ENCODE peak calls at places on chromosomes 1 and 21, in eight cellular contexts. W, B, M, T, S, Y, A and X are unnamed samples.

GRCh38 chr1:88683516-88683847 is 591 bp upstream of the PKN2 start:
- DNase-seq in W (peak), B (no peak), M (peak), T (peak), S (peak), Y (peak), A (peak), X (no peak)

GRCh38 chr1:222732216-222733159 is 4.5 kb upstream of the FAM177B start:
- DNase-seq in W (no peak), B (no peak), M (no peak), T (no peak), S (no peak), Y (no peak), A (no peak), X (no peak)

GRCh38 chr1:12424150-12424549 is 193.9 kb downstream of the DHRS3 start:
- DNase-seq in W (no peak), B (peak), M (no peak), T (peak), S (peak), Y (no peak), A (no peak), X (no peak)

GRCh38 chr21:44051462-44051941 is 39.4 kb downstream of the TRAPPC10 start:
- DNase-seq in W (no peak), B (no peak), M (no peak), T (peak), S (no peak), Y (peak), A (peak), X (peak)

GRCh38 chr1:193185206-193185605 is 1.2 kb downstream of the B3GALT2 start:
- DNase-seq in W (no peak), B (no peak), M (no peak), T (no peak), S (no peak), Y (no peak), A (no peak), X (no peak)

GRCh38 chr1:180540697-180541594 is 17.8 kb upstream of the OVAAL start:
- DNase-seq in W (no peak), B (no peak), M (no peak), T (peak), S (peak), Y (no peak), A (no peak), X (no peak)

GRCh38 chr21:37496972-37497371 is 130.4 kb downstream of the DYRK1A start:
- DNase-seq in W (no peak), B (no peak), M (no peak), T (no peak), S (no peak), Y (no peak), A (no peak), X (no peak)

GRCh38 chr1:92134331-92134730 is 54.2 kb downstream of the BTBD8 start:
- DNase-seq in W (no peak), B (no peak), M (no peak), T (no peak), S (no peak), Y (no peak), A (no peak), X (no peak)

GRCh38 chr1:6385673-6386191 is 7.8 kb downstream of the ACOT7 start:
- DNase-seq in W (peak), B (peak), M (peak), T (peak), S (no peak), Y (peak), A (peak), X (no peak)

GRCh38 chr1:22557341-22557950 is 5.8 kb upstream of the EPHA8 start:
- DNase-seq in W (no peak), B (peak), M (no peak), T (no peak), S (no peak), Y (no peak), A (no peak), X (no peak)

GRCh38 chr1:165869343-165869742 is 41.9 kb downstream of the UCK2 start:
- DNase-seq in W (no peak), B (no peak), M (no peak), T (no peak), S (no peak), Y (no peak), A (no peak), X (no peak)

GRCh38 chr1:45339694-45340558 is at the start of the genes MUTYH and TOE1:
- DNase-seq in W (peak), B (peak), M (peak), T (peak), S (peak), Y (peak), A (peak), X (peak)
- TF ChIP-seq CTCF in W (peak), B (no peak), M (no peak), T (peak), S (peak), Y (no peak), A (peak), X (peak)

GRCh38 chr21:31558839-31559367 is 100.6 kb upstream of the SOD1 start:
- DNase-seq in W (peak), B (peak), M (peak), T (peak), S (no peak), Y (peak), A (peak), X (peak)
- TF ChIP-seq CTCF in W (peak), B (no peak), M (no peak), T (no peak), S (no peak), Y (peak), A (peak), X (peak)

DNA sequence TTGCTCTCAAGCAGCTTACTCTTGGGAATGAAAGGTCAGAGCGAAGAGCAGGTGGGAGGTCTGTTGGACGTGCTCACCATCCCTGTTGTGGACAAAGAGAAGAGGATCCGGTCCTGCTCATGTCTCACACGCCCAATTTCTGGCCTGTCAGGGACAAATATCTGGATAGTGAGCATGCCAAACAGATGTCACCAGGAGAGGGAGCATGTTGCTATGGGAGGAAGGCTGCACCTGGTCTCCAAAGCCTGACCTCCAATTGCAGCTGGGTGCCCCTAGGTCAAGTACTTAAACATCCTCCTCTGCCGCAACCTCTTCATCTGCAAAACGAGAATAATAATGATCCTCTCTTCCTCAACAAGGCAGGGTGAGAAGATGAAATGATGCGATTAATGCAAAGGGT is 53.4 kb downstream of the DMRTA2 start:
- DNase-seq in W (no peak), B (no peak), M (no peak), T (no peak), S (no peak), Y (no peak), A (no peak), X (no peak)
- TF ChIP-seq CTCF in W (peak), B (peak), M (no peak), T (peak), S (peak), Y (no peak), A (no peak), X (peak)

GRCh38 chr1:93708734-93709481 is 27.3 kb upstream of the BCAR3 start:
- DNase-seq in W (no peak), B (no peak), M (no peak), T (peak), S (no peak), Y (peak), A (no peak), X (no peak)
- TF ChIP-seq CTCF in W (no peak), B (no peak), M (no peak), T (no peak), S (no peak), Y (no peak), A (no peak), X (no peak)

DNA sequence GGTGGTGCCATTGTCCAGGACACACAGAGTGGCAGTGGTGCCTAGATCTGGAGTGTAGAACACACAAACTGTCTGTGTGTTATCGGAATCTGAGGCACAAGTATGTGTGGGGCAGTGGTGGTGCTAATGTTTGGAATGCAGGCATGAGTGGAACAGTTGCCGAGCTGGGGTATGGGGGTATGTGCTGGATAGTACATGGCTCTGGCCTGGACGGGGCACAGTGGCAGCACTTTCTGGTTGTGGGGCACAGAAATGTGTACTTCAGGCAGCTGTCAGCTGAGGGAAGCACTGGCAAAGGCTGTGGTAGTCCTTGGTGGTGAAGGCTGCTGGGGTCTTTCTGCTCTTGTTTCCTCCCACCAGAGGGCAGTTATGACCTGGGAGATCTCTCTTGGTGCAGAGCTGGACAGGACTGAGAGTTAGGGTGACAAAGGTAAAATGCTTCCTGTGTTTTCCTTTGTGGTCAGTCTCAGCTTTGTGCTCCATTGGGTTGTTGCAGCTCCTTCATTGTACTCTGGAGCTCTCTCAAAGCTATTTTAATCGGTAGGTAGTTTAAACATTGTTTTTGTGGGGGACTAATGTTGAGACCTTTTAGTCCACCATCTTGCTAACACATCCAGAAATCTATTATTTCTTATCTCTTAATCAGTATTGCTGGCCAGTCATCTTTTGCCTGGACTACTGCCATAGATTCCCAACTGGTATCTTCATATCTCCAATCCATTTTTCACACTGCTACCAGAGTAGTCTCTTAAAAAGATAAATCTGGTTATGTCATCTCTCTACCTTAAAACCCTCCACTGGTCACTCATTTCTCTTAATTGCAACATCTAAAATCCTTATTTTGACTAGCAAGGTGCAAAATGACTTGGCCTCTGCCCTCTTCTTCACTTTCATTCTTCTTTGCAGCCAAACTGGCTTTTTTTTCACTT is 83.9 kb upstream of the NBPF4 start:
- DNase-seq in W (no peak), B (no peak), M (no peak), T (no peak), S (no peak), Y (no peak), A (no peak), X (no peak)
- TF ChIP-seq CTCF in W (no peak), B (no peak), M (no peak), T (no peak), S (peak), Y (no peak), A (no peak), X (peak)

GRCh38 chr1:156480015-156480368 is 20.6 kb downstream of the MEF2D start:
- DNase-seq in W (no peak), B (no peak), M (no peak), T (no peak), S (no peak), Y (no peak), A (no peak), X (no peak)
- TF ChIP-seq CTCF in W (peak), B (peak), M (no peak), T (peak), S (no peak), Y (no peak), A (peak), X (no peak)